ENCODE peak calls at places on chromosomes 2 and 18, in eight cellular contexts. M, X, U, A, D, H, K and P are unnamed samples.
A peak's percentile ranks its signal among the peaks of the same experiment; 100 is the strongest.

GRCh38 chr2:71045841-71046495 is 22.5 kb upstream of the NAGK start:
- DNase-seq in M (no peak), X (no peak), U (no peak), A (no peak), D (no peak), H (no peak), K (no peak), P (no peak)

GRCh38 chr18:77178559-77178958 is 46.0 kb upstream of the MBP start:
- DNase-seq in M (no peak), X (peak; percentile 24), U (no peak), A (no peak), D (no peak), H (peak; percentile 23), K (no peak), P (no peak)

GRCh38 chr2:157052685-157053224 is 204.8 kb upstream of the GALNT5 start:
- DNase-seq in M (peak; percentile 83), X (peak; percentile 93), U (no peak), A (no peak), D (no peak), H (no peak), K (no peak), P (no peak)

GRCh38 chr2:231929961-231930600 is 3.9 kb upstream of the NPPC start:
- DNase-seq in M (no peak), X (no peak), U (no peak), A (no peak), D (no peak), H (no peak), K (peak; percentile 86), P (peak; percentile 82)

GRCh38 chr2:126912201-126912600 is 13.5 kb downstream of the TEX51 start:
- DNase-seq in M (no peak), X (no peak), U (no peak), A (no peak), D (no peak), H (no peak), K (no peak), P (no peak)

GRCh38 chr2:86254576-86255538 is 55.6 kb downstream of the MRPL35 start:
- DNase-seq in M (no peak), X (no peak), U (no peak), A (no peak), D (no peak), H (no peak), K (no peak), P (peak; percentile 64)

GRCh38 chr2:232341061-232341738 is 37.4 kb upstream of the ALPP start:
- DNase-seq in M (no peak), X (no peak), U (no peak), A (no peak), D (no peak), H (no peak), K (no peak), P (peak; percentile 12)

GRCh38 chr2:31765078-31765835 is 184.5 kb upstream of the SRD5A2 start:
- DNase-seq in M (no peak), X (no peak), U (no peak), A (no peak), D (no peak), H (no peak), K (no peak), P (no peak)

GRCh38 chr2:120589782-120590608 is 145.7 kb upstream of the GLI2 start:
- DNase-seq in M (peak; percentile 94), X (peak; percentile 98), U (no peak), A (no peak), D (no peak), H (no peak), K (no peak), P (no peak)

DNA sequence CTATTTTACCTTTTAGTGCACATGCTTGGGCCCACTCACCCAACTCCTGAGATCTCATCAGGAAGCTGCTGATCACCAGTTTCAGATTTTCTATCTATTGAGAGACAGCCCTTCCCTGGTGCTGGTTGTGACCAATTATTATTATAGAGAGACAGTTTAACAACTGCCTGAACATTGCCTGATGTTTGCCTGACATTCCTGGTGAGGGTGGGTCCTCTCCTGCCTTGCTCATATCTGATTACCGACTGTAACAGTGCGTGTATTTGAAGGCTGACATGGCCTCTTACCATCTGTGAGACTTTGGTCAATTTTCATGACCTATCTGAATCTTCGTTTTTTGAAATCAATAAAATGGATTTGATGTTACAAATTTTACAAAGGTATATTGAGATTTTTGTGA is 39.0 kb downstream of the FAM171B start:
- DNase-seq in M (no peak), X (no peak), U (no peak), A (no peak), D (no peak), H (no peak), K (no peak), P (no peak)
- H3K9me3 ChIP-seq in M (no peaks in the 10 kb centered on the region), X (no peaks in the 10 kb centered on the region), U (peaks cover 10% of the 10 kb centered on the region), A (no peaks in the 10 kb centered on the region), D (no peaks in the 10 kb centered on the region), H (no peaks in the 10 kb centered on the region), K (no peaks in the 10 kb centered on the region), P (peaks cover 18% of the 10 kb centered on the region)

GRCh38 chr2:80852079-80852807 is 547.7 kb upstream of the LRRTM1 start:
- DNase-seq in M (no peak), X (no peak), U (no peak), A (no peak), D (no peak), H (no peak), K (no peak), P (no peak)

GRCh38 chr2:80854831-80855230 is 550.3 kb upstream of the LRRTM1 start:
- DNase-seq in M (no peak), X (no peak), U (no peak), A (no peak), D (no peak), H (no peak), K (no peak), P (no peak)

GRCh38 chr2:80856227-80856626 is 551.7 kb upstream of the LRRTM1 start:
- DNase-seq in M (no peak), X (no peak), U (no peak), A (no peak), D (no peak), H (no peak), K (no peak), P (no peak)

GRCh38 chr2:80852808-80853139 is 548.2 kb upstream of the LRRTM1 start:
- DNase-seq in M (no peak), X (no peak), U (peak; percentile 11), A (no peak), D (no peak), H (no peak), K (no peak), P (no peak)
- H3K9me3 ChIP-seq in M (no peaks in the 10 kb centered on the region), X (no peaks in the 10 kb centered on the region), U (no peaks in the 10 kb centered on the region), A (peaks cover 4% of the 10 kb centered on the region), D (no peaks in the 10 kb centered on the region), H (no peaks in the 10 kb centered on the region), K (no peaks in the 10 kb centered on the region), P (no peaks in the 10 kb centered on the region)

GRCh38 chr2:230525682-230526081 is 109.7 kb downstream of the SP100 start:
- DNase-seq in M (no peak), X (no peak), U (no peak), A (no peak), D (no peak), H (no peak), K (no peak), P (no peak)
- H3K9me3 ChIP-seq in M (no peaks in the 10 kb centered on the region), X (no peaks in the 10 kb centered on the region), U (peaks cover 3% of the 10 kb centered on the region), A (peaks cover 13% of the 10 kb centered on the region), D (no peaks in the 10 kb centered on the region), H (no peaks in the 10 kb centered on the region), K (no peaks in the 10 kb centered on the region), P (peaks cover 38% of the 10 kb centered on the region)

GRCh38 chr2:84478867-84479266 is 19.8 kb upstream of the SUCLG1 start:
- DNase-seq in M (no peak), X (no peak), U (no peak), A (no peak), D (no peak), H (no peak), K (no peak), P (no peak)
- H3K9me3 ChIP-seq in M (peaks cover 3% of the 10 kb centered on the region), X (no peaks in the 10 kb centered on the region), U (peaks cover 14% of the 10 kb centered on the region), A (no peaks in the 10 kb centered on the region), D (no peaks in the 10 kb centered on the region), H (no peaks in the 10 kb centered on the region), K (no peaks in the 10 kb centered on the region), P (peaks cover 23% of the 10 kb centered on the region)

DNA sequence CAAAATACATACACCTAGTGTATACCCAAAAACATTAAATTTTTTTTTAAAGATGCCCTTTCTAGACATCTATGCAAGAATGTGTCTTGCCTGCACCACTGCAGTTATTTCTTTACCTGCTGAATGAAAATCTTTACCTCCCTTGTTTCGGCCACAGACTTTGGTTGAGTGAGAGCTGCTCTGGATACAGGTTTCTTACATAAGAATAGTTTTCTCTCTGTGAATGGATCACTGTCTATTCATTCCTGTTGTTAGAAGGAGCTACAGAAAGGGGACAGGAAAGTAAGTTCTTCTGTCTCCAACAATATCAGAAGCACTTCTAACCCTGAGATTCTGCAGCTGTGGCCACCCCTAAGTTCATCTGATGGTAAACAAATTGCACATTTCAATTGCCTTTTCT is 113.0 kb upstream of the CDCA7 start:
- DNase-seq in M (no peak), X (no peak), U (no peak), A (no peak), D (no peak), H (no peak), K (no peak), P (no peak)
- H3K9me3 ChIP-seq in M (no peaks in the 10 kb centered on the region), X (no peaks in the 10 kb centered on the region), U (peaks cover 3% of the 10 kb centered on the region), A (no peaks in the 10 kb centered on the region), D (no peaks in the 10 kb centered on the region), H (no peaks in the 10 kb centered on the region), K (no peaks in the 10 kb centered on the region), P (no peaks in the 10 kb centered on the region)

GRCh38 chr2:108837198-108837597 is 50.6 kb downstream of the CCDC138 start:
- DNase-seq in M (peak; percentile 2), X (no peak), U (no peak), A (no peak), D (no peak), H (no peak), K (no peak), P (no peak)

GRCh38 chr2:108847000-108847399 is 60.4 kb downstream of the CCDC138 start:
- DNase-seq in M (no peak), X (no peak), U (no peak), A (no peak), D (no peak), H (no peak), K (no peak), P (no peak)

GRCh38 chr2:108841506-108841905 is 54.9 kb downstream of the CCDC138 start:
- DNase-seq in M (no peak), X (no peak), U (no peak), A (no peak), D (no peak), H (no peak), K (no peak), P (no peak)
- H3K9me3 ChIP-seq in M (no peaks in the 10 kb centered on the region), X (no peaks in the 10 kb centered on the region), U (peaks cover 2% of the 10 kb centered on the region), A (no peaks in the 10 kb centered on the region), D (no peaks in the 10 kb centered on the region), H (no peaks in the 10 kb centered on the region), K (no peaks in the 10 kb centered on the region), P (peaks cover 44% of the 10 kb centered on the region)